ENCODE peak calls at places on chromosomes 3 and 15, in four cellular contexts. T is activated B cell treated with CpG ODN at 0.5 μM for 24 hours, N is ovary, K is HCT116. O is an unnamed sample.

GRCh38 chr15:60212536-60212935 is 185.2 kb downstream of the ANXA2 start:
- DNase-seq in K (no peak), N (no peak), T (no peak), O (no peak)

GRCh38 chr3:30221622-30222021 is 384.8 kb upstream of the TGFBR2 start:
- DNase-seq in N (no peak), T (no peak), K (no peak), O (no peak)

GRCh38 chr15:68315495-68316007 is 38.0 kb downstream of the FEM1B start:
- DNase-seq in N (no peak), K (no peak), T (peak), O (no peak)

GRCh38 chr15:95884276-95884675 is 446.2 kb upstream of the NR2F2 start:
- DNase-seq in K (no peak), N (no peak), T (no peak), O (no peak)

GRCh38 chr15:75148293-75148692 is 53.4 kb upstream of the C15orf39 start:
- DNase-seq in T (no peak), K (no peak), N (no peak), O (no peak)

GRCh38 chr3:30145281-30145680 is 461.1 kb upstream of the TGFBR2 start:
- DNase-seq in T (no peak), N (no peak), K (no peak), O (no peak)

GRCh38 chr15:67821784-67822451 is 3.4 kb upstream of the SKOR1 start:
- DNase-seq in N (no peak), K (no peak), T (no peak), O (no peak)

GRCh38 chr15:39495871-39496459 is 84.9 kb upstream of the THBS1 start:
- DNase-seq in K (no peak), T (no peak), N (peak), O (no peak)

GRCh38 chr3:115784739-115785571 is 161.6 kb downstream of the GAP43 start:
- DNase-seq in T (no peak), K (no peak), N (no peak), O (no peak)

GRCh38 chr15:62752687-62753517 is 289.6 kb upstream of the TPM1 start:
- DNase-seq in N (no peak), T (no peak), K (no peak), O (no peak)

GRCh38 chr3:119403201-119403600 is 60.2 kb downstream of the TMEM39A start:
- DNase-seq in T (no peak), K (no peak), N (no peak), O (no peak)

GRCh38 chr3:174859109-174859735 is at the start of gene NAALADL2:
- DNase-seq in T (no peak), N (no peak), K (no peak), O (no peak)

GRCh38 chr3:171132873-171133272 is 106.4 kb upstream of the SLC2A2 start:
- DNase-seq in T (no peak), K (no peak), N (no peak), O (no peak)

GRCh38 chr3:15081960-15082664 is 16.8 kb downstream of the RBSN start:
- DNase-seq in N (no peak), K (no peak), T (no peak), O (no peak)

GRCh38 chr3:11282250-11283125 is 10.3 kb downstream of the ATG7 start:
- DNase-seq in N (peak), K (no peak), T (no peak), O (no peak)

GRCh38 chr3:40793739-40794138 is 269.0 kb downstream of the ZNF621 start:
- DNase-seq in K (no peak), N (no peak), T (no peak), O (no peak)

GRCh38 chr15:25504307-25504706 is 65.5 kb upstream of the UBE3A start:
- DNase-seq in N (no peak), K (no peak), T (no peak), O (no peak)

GRCh38 chr15:82543155-82543554 is 2.9 kb upstream of the RPS17 start:
- DNase-seq in K (no peak), N (peak), T (no peak), O (no peak)

GRCh38 chr15:33200903-33201302 is 6.4 kb upstream of the FMN1 start:
- DNase-seq in N (no peak), K (no peak), T (no peak), O (no peak)

GRCh38 chr3:79086514-79086913 is 681.3 kb downstream of the ROBO1 start:
- DNase-seq in N (no peak), K (peak), T (no peak), O (peak)

DNA sequence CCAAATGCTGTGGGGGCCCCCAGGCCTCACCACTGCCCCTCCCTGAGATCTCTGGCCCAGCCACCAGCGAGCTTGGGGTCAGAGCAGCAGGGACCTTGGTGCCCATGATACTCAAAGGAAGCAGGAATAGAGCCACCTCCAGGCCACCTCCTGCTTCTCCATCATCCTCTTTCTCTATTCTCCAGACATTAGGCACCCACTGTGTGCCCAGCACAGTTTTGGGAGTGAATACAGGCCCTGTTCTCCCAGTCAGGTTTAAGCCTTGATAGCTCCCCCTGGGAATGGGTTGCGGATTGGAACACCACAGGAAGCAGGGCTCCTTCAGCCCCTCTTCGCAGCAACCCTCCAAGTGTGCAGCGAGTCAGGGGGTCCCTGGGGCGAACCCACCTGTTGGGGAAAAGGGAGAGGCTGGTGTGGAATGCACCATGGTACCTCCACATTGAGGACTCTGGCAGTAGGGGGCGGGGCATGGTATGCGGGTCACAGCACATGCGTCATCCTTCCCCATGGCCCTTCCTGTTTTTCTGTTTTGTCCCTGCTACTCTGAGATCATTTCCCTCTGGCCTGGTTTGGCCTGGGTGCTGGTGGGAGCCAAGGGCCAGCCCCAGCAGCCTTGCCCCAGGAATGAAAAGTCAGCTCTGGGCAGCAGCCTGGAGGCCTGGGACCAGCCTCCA is 14.2 kb upstream of the SEMA3B start:
- DNase-seq in N (no peak), T (no peak), K (no peak), O (no peak)
- TF ChIP-seq CTCF in N (no peak), T (no peak), K (no peak), O (no peak)

DNA sequence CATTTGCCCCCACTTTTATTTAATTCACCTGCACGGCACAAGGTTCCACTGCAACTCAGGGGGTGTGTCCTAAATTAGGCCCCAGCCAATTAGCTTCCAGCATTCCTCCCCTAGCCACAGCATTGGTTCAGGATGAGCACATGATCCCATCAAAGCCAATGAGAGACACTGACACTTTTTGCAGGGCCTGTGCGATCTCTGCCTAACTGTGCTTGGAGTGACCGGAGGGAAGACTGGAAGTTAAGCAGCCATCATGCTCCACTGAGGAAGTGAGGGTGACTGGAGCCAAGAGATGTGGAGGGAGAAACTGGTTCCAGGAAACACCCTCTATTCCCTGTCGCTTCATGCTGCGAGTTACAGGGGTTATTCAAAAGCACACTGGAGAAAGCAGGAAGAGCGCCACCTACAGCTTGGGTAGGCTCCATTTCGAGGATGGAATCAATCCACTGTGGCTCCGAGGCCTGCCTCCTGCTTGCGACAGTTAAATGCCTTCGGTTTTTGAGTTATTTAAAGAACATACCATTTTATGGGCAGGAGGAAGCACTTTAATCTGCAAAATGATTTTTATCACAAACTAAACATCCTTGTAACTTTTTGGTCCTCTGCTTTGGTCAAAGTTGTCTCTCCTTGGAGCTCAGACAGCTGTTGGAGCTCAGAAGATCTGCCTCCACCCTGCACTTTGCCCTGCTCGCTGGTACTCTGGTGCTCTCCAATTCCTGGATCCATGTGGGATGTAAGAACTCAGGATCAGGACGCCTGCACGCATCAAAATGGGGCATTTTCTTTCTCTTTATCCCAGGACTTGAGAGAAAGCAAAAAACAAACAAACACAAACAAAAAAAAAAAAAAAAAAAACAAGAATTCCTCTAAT is 122.4 kb upstream of the WNT5A start:
- DNase-seq in K (no peak), N (no peak), T (no peak), O (no peak)
- TF ChIP-seq CTCF in K (no peak), N (no peak), T (no peak), O (no peak)

DNA sequence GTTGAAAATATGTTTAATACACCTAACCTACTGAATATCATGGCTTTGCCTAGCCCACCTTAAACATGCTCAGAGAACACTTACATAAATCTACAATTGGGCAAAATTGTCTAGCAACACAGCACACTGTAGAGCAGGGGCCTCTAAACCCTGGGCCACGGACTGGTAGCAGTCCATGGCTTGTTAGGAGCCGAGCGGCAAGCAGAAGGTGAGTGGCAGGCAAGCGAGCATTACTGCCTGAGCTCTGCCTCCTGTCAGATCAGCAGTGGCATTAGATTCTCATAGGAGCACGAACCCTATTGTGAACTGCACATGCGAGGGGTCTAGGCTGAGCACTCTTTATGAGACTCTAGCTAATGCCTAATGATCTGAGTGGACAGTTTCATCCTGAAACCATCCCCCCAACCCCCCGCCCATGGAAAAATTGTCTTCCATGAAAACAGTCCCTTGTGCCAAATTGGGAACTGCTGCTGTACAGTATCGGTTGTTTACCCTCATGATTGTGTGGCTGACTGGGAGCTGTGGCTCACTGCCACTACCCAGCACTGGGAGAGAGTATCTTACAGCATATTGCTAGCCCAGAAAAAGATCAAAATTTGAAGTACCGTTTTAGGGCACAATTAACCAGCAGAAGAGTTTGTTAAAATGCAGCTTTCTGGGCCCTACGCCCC is 26.1 kb downstream of the CMSS1 start:
- DNase-seq in N (peak), K (no peak), T (no peak), O (no peak)
- TF ChIP-seq CTCF in N (no peak), K (no peak), T (no peak), O (no peak)

DNA sequence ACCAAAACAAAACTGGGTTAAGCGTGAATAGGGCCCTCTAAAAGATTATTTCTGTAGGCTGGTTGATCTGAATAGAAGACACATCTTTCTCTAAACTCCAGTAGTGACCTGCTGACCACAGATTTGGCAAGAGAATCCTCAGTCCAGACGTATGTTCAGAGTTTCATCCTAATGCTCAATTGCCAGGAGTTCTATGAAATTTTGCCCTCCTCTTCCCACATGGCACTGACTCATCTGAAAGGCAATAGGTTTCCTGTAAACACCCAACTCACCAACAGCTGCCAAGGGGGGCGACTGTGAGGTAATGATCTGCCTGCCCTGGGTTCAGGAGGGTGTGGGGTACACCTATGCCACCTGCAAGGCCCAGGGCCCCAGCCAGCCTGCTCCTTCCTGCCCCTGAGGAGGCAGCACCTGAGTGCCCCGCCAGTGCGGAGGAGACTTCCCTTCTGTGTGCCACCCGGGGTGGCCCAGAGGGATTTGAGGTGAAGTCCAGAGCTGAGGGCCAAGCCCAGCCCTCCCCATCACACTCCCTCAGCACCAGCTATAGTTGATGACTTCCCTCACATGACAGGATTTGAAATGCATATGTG is 8.4 kb upstream of the PLA2G4D start:
- DNase-seq in K (no peak), N (no peak), T (no peak), O (no peak)
- TF ChIP-seq CTCF in K (no peak), N (no peak), T (no peak), O (no peak)

DNA sequence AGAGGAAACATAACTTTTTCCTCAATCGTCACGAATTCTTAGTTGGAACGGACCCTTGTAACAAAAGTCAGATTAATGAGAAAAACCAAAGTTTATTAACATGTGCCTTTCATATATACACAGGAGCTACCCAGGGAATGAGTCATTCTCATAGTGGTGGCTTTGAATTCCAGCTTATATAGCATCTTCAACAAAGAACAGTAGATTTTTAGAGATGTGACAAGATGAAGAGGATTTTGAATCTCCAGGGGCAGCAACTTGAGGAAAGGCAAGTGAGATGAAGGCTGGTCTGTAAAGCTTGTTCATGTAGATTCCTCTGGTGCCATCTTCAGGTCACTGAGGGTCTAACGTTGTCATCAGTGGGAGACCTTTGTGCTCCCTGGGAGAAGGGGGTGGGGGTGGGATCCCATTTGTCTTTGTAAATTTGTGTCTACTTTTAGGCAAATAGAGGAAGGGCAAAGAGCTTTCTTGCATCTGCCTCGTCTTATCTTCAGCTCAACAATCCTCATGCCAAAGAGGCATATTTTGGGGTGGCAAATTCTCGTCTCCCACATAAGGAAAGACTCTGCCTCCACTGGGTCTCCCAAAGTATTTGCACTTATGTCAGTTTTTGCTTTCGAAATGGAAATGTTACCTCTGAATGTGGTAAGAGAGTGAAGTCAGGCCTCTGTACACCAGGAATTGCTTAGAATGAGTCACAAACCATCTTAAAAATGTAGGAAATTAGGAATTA is 29.5 kb downstream of the CLEC3B start:
- DNase-seq in N (no peak), K (no peak), T (no peak), O (no peak)
- TF ChIP-seq CTCF in N (no peak), K (peak), T (no peak), O (no peak)

GRCh38 chr3:124351430-124352142 is 359.7 kb upstream of the ROPN1 start:
- DNase-seq in K (peak), T (no peak), N (no peak), O (no peak)
- TF ChIP-seq CTCF in K (peak), T (no peak), N (no peak), O (peak)

GRCh38 chr15:45572627-45573026 is 14.6 kb upstream of the BLOC1S6 start:
- DNase-seq in T (no peak), K (no peak), N (no peak), O (no peak)

DNA sequence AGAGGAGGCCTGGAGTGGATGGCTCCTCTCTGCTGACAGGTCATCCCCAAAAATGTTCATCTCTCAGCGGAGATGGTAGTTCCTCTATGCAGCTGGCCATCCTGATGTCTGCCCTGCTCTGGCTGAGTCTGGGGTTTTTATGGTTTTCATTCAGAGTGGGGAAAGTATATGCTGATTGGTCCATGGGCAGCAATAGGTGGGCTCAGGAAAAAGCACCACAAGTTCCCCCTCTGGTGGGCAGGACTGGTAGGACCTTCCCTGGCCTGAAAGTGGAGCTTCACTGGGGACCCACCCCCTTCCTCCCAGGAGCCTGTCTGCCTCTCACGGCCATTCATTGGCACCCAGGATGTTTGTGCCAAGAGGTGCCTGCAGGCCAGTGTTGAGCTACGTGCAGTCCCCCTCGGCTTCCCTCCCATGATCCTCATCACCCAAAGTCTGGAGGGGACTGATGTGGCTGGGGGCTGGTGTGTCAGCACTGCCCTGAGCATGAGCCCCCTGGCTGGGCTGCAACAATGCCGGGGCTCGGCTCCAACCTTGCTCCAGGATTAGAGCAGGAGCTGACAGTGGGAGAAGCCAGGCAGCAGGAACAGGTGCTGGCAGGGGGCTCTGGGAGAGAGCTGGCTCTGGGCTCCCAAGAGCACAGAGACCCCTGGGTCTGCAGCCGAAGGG is 13.1 kb upstream of the BLOC1S6 start:
- DNase-seq in T (no peak), K (peak), N (no peak), O (peak)
- TF ChIP-seq CTCF in T (no peak), K (peak), N (no peak), O (peak)

GRCh38 chr3:42688487-42689420 is 3.4 kb downstream of the KLHL40 start:
- DNase-seq in N (no peak), T (no peak), K (no peak), O (no peak)
- TF ChIP-seq CTCF in N (no peak), T (no peak), K (no peak), O (no peak)

GRCh38 chr15:32036972-32037371 is 6.7 kb downstream of the CHRNA7 start:
- DNase-seq in T (no peak), K (no peak), N (no peak), O (no peak)
- TF ChIP-seq CTCF in T (no peak), K (no peak), N (no peak), O (no peak)